ENCODE peak calls at places on chromosome 2, in six cellular contexts. I, G, E, V, N and J are unnamed samples. For H3K9me3, the result is how much of the 10 kb centered on the place peaks cover.

GRCh38 chr2:27249891-27250651 is 12.8 kb downstream of the SLC30A3 start:
- DNase-seq in E (peak), I (peak), G (peak), V (no peak), N (peak), J (peak)

GRCh38 chr2:186590538-186591441 is 934 bp downstream of the ITGAV start:
- DNase-seq in V (no peak), N (peak), E (peak), I (peak), G (no peak), J (no peak)

GRCh38 chr2:174335605-174336402 is 1.1 kb downstream of the SP9 start:
- DNase-seq in N (peak), V (no peak), I (no peak), E (no peak), G (no peak), J (no peak)

GRCh38 chr2:29309090-29310054 is 194.2 kb downstream of the CLIP4 start:
- DNase-seq in E (peak), I (peak), N (peak), V (no peak), G (no peak), J (no peak)

GRCh38 chr2:168510125-168510756 is 54.2 kb downstream of the CERS6 start:
- DNase-seq in G (no peak), I (no peak), E (no peak), V (no peak), N (no peak), J (no peak)

GRCh38 chr2:126707941-126708340 is 52.0 kb downstream of the GYPC start:
- DNase-seq in G (no peak), N (no peak), V (no peak), E (no peak), I (no peak), J (no peak)

GRCh38 chr2:236073246-236073645 is 94.9 kb downstream of the GBX2 start:
- DNase-seq in V (no peak), G (no peak), I (no peak), E (no peak), N (no peak), J (no peak)

GRCh38 chr2:77479395-77479794 is 42.8 kb downstream of the LRRTM4 start:
- DNase-seq in E (no peak), V (no peak), G (no peak), N (no peak), I (peak), J (no peak)

GRCh38 chr2:64773461-64774118 is 119.9 kb upstream of the SERTAD2 start:
- DNase-seq in N (peak), I (no peak), G (no peak), V (no peak), E (no peak), J (no peak)

GRCh38 chr2:85800576-85800975 is 46.8 kb downstream of the ATOH8 start:
- DNase-seq in V (no peak), G (no peak), I (no peak), E (no peak), N (no peak), J (no peak)

GRCh38 chr2:223523541-223523940 is 78.6 kb downstream of the SCG2 start:
- DNase-seq in G (no peak), N (no peak), E (peak), I (peak), V (no peak), J (no peak)

GRCh38 chr2:228657807-228658402 is 476.4 kb upstream of the SPHKAP start:
- DNase-seq in V (no peak), I (peak), N (no peak), E (peak), G (no peak), J (no peak)

GRCh38 chr2:9638532-9638931 is 7.7 kb upstream of the YWHAQ start:
- DNase-seq in I (peak), G (peak), V (no peak), E (peak), N (no peak), J (no peak)

GRCh38 chr2:6835467-6835866 is 30.2 kb downstream of the CMPK2 start:
- DNase-seq in V (no peak), G (no peak), E (no peak), I (no peak), N (no peak), J (no peak)

GRCh38 chr2:156511803-156512202 is 75.6 kb downstream of the GPD2 start:
- DNase-seq in V (no peak), G (no peak), I (no peak), N (no peak), E (no peak), J (no peak)

GRCh38 chr2:233287871-233288270 is 19.7 kb upstream of the SAG start:
- DNase-seq in E (no peak), V (no peak), I (no peak), G (no peak), N (no peak), J (no peak)

GRCh38 chr2:170679607-170680079 is 35.5 kb upstream of the SP5 start:
- DNase-seq in E (peak), N (no peak), I (no peak), V (no peak), G (no peak), J (no peak)

GRCh38 chr2:229650886-229651285 is 63.5 kb downstream of the DNER start:
- DNase-seq in G (no peak), V (no peak), I (no peak), N (no peak), E (no peak), J (no peak)

GRCh38 chr2:112712465-112712864 is 8.4 kb upstream of the NT5DC4 start:
- DNase-seq in I (no peak), V (no peak), G (no peak), N (no peak), E (no peak), J (no peak)

GRCh38 chr2:163552758-163553157 is 183.1 kb downstream of the FIGN start:
- DNase-seq in G (no peak), N (no peak), I (no peak), E (no peak), V (no peak), J (no peak)

GRCh38 chr2:30362468-30363081 is 84.5 kb upstream of the LCLAT1 start:
- DNase-seq in E (peak), N (peak), V (no peak), G (no peak), I (peak), J (no peak)

GRCh38 chr2:187138240-187138639 is 289.3 kb upstream of the ZSWIM2 start:
- DNase-seq in N (peak), G (peak), V (no peak), I (peak), E (peak), J (no peak)

GRCh38 chr2:26542194-26542455 is 64.2 kb upstream of the OTOF start:
- DNase-seq in V (no peak), I (no peak), G (no peak), E (no peak), N (no peak), J (no peak)

GRCh38 chr2:194526121-194526520 is 1130.9 kb upstream of the SLC39A10 start:
- DNase-seq in G (no peak), E (no peak), N (no peak), V (no peak), I (no peak), J (no peak)

GRCh38 chr2:86704482-86704971 is 15.6 kb upstream of the RMND5A start:
- DNase-seq in V (no peak), E (peak), G (peak), I (peak), N (no peak), J (no peak)

GRCh38 chr2:195486520-195486919 is 170.5 kb upstream of the SLC39A10 start:
- DNase-seq in N (no peak), G (no peak), V (no peak), I (no peak), E (no peak), J (no peak)

GRCh38 chr2:118978064-118978463 is 36.1 kb downstream of the MARCO start:
- DNase-seq in N (no peak), E (no peak), I (no peak), G (no peak), V (no peak), J (peak)

GRCh38 chr2:60318544-60318943 is 234.9 kb downstream of the BCL11A start:
- DNase-seq in E (no peak), I (no peak), V (no peak), N (no peak), G (no peak), J (no peak)

GRCh38 chr2:46299365-46300263 is 2.4 kb downstream of the EPAS1 start:
- DNase-seq in G (peak), N (peak), I (peak), V (no peak), E (peak), J (no peak)

GRCh38 chr2:138185827-138186226 is 221.6 kb downstream of the HNMT start:
- DNase-seq in V (no peak), I (no peak), N (no peak), E (no peak), G (no peak), J (no peak)

GRCh38 chr2:5914831-5915611 is 222.8 kb downstream of the SOX11 start:
- DNase-seq in I (peak), E (peak), N (peak), V (no peak), G (peak), J (no peak)

GRCh38 chr2:50952596-50952995 is 79.3 kb downstream of the NRXN1 start:
- DNase-seq in G (no peak), N (no peak), I (peak), E (peak), V (no peak), J (no peak)

GRCh38 chr2:95578529-95578928 is 13.3 kb upstream of the TRIM43 start:
- DNase-seq in I (no peak), N (no peak), E (no peak), V (no peak), G (no peak), J (no peak)

GRCh38 chr2:95569170-95569569 is 22.6 kb upstream of the TRIM43 start:
- DNase-seq in I (peak), G (no peak), N (no peak), E (peak), V (no peak), J (no peak)

GRCh38 chr2:95574506-95574905 is 17.3 kb upstream of the TRIM43 start:
- DNase-seq in I (no peak), G (no peak), N (no peak), E (no peak), V (no peak), J (no peak)

GRCh38 chr2:95575857-95576256 is 15.9 kb upstream of the TRIM43 start:
- DNase-seq in E (no peak), V (no peak), G (no peak), I (no peak), N (no peak), J (no peak)

GRCh38 chr2:95573866-95574265 is 17.9 kb upstream of the TRIM43 start:
- DNase-seq in E (no peak), G (no peak), I (no peak), V (no peak), N (no peak), J (no peak)
- H3K9me3 ChIP-seq in E (under half), G (under half), I (under half), V (under half), N (under half), J (under half)

GRCh38 chr2:177395594-177395993 is 3.0 kb downstream of the AGPS start:
- DNase-seq in E (no peak), N (no peak), G (no peak), I (no peak), V (no peak), J (no peak)
- H3K4me3 ChIP-seq in E (no peak), N (no peak), G (no peak), I (no peak), V (no peak), J (no peak)

DNA sequence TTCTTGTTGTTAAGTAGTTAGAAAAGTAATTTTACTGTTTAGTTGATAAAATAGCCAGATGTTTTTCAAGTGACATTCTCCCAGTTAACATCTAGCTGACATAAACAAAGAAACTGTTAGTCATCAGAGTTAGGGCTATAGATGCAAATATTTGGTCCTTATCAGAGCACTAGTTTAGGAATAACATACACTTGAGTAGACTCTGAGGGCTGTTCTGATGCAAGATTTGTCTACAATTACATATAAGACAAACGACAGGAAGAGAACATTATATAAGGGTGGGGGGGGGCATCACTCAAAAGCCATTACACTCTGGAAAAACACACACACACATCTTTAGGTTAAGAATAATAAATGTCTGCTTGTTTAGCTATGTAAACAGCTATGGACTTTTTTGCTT is 554.4 kb upstream of the LRRTM1 start:
- DNase-seq in V (no peak), E (no peak), I (peak), N (no peak), G (no peak), J (no peak)
- H3K9me3 ChIP-seq in V (under half), E (under half), I (under half), N (under half), G (under half), J (under half)

GRCh38 chr2:33494877-33495641 is 18.6 kb downstream of the RASGRP3 start:
- DNase-seq in N (no peak), I (no peak), E (peak), V (no peak), G (no peak), J (no peak)
- H3K4me3 ChIP-seq in N (no peak), I (no peak), E (peak), V (no peak), G (no peak), J (no peak)

GRCh38 chr2:62216113-62216512 is 20.2 kb downstream of the B3GNT2 start:
- DNase-seq in G (no peak), E (no peak), N (no peak), V (no peak), I (no peak), J (no peak)

GRCh38 chr2:62217421-62217820 is 21.5 kb downstream of the B3GNT2 start:
- DNase-seq in V (no peak), E (no peak), G (no peak), I (no peak), N (no peak), J (no peak)

GRCh38 chr2:62217980-62218379 is 22.1 kb downstream of the B3GNT2 start:
- DNase-seq in E (no peak), N (no peak), V (no peak), G (no peak), I (peak), J (no peak)

GRCh38 chr2:62216616-62217015 is 20.7 kb downstream of the B3GNT2 start:
- DNase-seq in V (no peak), G (no peak), E (no peak), N (no peak), I (peak), J (no peak)

DNA sequence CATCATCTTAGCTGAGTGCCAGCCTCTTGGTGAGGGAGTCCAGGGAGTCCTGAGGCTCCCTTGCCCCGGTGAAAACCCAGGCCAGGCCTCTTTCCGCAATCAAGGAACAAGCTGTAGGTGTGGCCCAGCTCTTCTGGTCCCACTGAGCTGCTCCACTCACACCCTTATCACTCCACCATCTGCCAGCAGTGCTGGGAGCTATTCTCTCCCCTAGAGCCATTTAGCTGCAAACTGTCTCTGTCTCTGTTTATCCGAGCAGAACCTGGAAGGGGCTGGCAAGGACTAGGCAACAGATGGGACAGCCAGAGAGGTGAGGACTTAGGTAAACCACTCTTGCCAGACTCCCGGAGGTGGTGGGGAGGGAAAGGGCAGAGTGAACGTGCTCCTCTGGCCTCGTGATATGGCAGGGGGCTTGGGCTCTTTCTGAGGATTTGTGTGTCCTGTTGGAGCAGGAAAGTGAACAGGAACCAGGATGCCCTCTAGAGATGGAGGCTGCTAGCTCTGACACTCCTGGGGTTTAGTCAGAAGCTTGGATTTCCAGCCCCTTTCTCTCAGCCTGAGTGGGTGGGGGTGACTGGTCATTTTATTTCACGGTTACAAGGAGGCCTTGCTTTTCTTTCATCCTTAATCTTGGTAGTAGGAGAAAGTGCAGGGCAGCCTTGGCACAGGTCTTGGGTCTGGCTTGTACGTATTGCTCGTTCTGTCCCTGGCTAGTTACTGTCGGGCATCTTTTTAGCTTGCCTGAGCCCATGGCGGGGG is 19.6 kb downstream of the B3GNT2 start:
- DNase-seq in E (no peak), I (no peak), N (peak), G (no peak), V (no peak), J (no peak)
- H3K9me3 ChIP-seq in E (under half), I (under half), N (under half), G (under half), V (under half), J (under half)

DNA sequence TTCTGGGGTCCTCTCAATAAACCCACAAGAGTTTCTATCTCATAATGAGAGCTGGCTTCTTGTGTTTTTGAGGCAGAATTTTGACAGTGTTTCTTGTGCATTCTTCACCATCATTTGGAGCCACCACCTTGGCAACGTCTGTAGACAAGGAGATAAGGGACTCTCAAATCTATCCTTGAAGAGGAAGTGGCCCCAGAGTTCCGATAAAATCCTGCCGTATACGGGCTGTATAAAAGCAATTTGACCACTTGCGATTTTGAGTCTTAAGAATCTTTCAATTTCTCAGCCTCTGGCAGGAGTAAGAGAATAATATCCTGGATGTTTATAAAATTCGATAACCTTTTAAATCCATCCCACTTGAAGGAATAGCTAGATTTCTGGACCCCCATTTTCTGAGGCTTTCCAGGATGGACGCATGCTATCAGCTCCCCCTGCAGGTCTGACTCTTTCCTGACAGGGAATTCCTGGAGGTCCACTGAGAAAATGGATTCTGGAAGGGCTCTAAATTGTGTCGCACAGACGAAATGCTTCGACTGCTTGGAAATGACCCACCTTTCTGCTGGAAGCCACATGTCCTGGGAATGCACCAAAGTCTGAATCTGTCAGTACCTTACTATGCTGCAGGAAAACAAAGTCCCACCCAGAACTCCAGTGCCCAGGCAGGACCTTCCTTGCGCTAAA is 54.1 kb downstream of the E2F6 start:
- DNase-seq in V (no peak), I (peak), G (no peak), E (peak), N (peak), J (no peak)
- H3K4me3 ChIP-seq in V (no peak), I (peak), G (peak), E (peak), N (no peak), J (no peak)